ENCODE peak calls at places on chromosome 17, in seven cellular contexts. K is body of pancreas; P is heart right ventricle; B is esophagus mucosa; Z is activated naive CD4-positive, alpha-beta T cell treated with anti-CD3 and anti-CD28 coated beads, Interleukin-2, amount 50 U/mL, for 72 hours; N is natural killer cell; R is heart left ventricle. A is an unnamed sample.

GRCh38 chr17:49616546-49617205 is 41.0 kb downstream of the NXPH3 start:
- ATAC-seq in K (peak), P (peak), B (peak), Z (no peak), N (no peak), R (peak), A (no peak)

GRCh38 chr17:63598284-63598683 is 2.4 kb upstream of the TACO1 start:
- ATAC-seq in K (no peak), P (no peak), B (no peak), Z (peak), N (peak), R (no peak), A (no peak)

GRCh38 chr17:29070308-29070707 is 27.4 kb downstream of the PIPOX start:
- ATAC-seq in K (no peak), P (no peak), B (no peak), Z (no peak), N (no peak), R (peak), A (no peak)

GRCh38 chr17:57677858-57678257 is 67.2 kb downstream of the CCDC182 start:
- ATAC-seq in K (no peak), P (no peak), B (no peak), Z (no peak), N (no peak), R (no peak), A (no peak)

GRCh38 chr17:41308918-41309359 is at the start of gene KRTAP16-1:
- ATAC-seq in K (no peak), P (no peak), B (peak), Z (peak), N (peak), R (no peak), A (no peak)

GRCh38 chr17:37213927-37214326 is 161.9 kb upstream of the C17orf78 start:
- ATAC-seq in K (no peak), P (no peak), B (no peak), Z (no peak), N (no peak), R (no peak), A (no peak)

GRCh38 chr17:19744492-19744891 is 3.6 kb downstream of the ALDH3A1 start:
- ATAC-seq in K (peak), P (peak), B (no peak), Z (peak), N (peak), R (no peak), A (peak)

GRCh38 chr17:82864721-82865240 is 25.0 kb upstream of the ZNF750 start:
- ATAC-seq in K (no peak), P (no peak), B (no peak), Z (no peak), N (no peak), R (no peak), A (no peak)

GRCh38 chr17:57941384-57942370 is 13.5 kb downstream of the CUEDC1 start:
- ATAC-seq in K (no peak), P (no peak), B (no peak), Z (no peak), N (no peak), R (no peak), A (no peak)

GRCh38 chr17:58337126-58337599 is 8.6 kb upstream of the TSPOAP1 start:
- ATAC-seq in K (no peak), P (no peak), B (no peak), Z (no peak), N (peak), R (no peak), A (no peak)

GRCh38 chr17:65588194-65588808 is 26.9 kb upstream of the AXIN2 start:
- ATAC-seq in K (peak), P (peak), B (peak), Z (no peak), N (no peak), R (peak), A (no peak)

GRCh38 chr17:66287911-66288310 is 14.5 kb upstream of the PRKCA start:
- ATAC-seq in K (no peak), P (no peak), B (no peak), Z (no peak), N (no peak), R (no peak), A (no peak)

GRCh38 chr17:37659887-37660286 is 16.6 kb upstream of the DDX52 start:
- ATAC-seq in K (no peak), P (no peak), B (no peak), Z (no peak), N (no peak), R (no peak), A (no peak)

GRCh38 chr17:69654981-69655581 is 240.6 kb downstream of the MAP2K6 start:
- ATAC-seq in K (no peak), P (no peak), B (peak), Z (peak), N (no peak), R (no peak), A (peak)